ENCODE peak calls at places on chromosome 13, in four cellular contexts. Z, D, H and R are unnamed samples.

GRCh38 chr13:51153527-51153926 is 42.5 kb upstream of the C13orf42 start:
- DNase-seq in Z (no peak), D (no peak), H (no peak), R (no peak)

GRCh38 chr13:30038884-30039283 is 188.5 kb upstream of the UBL3 start:
- DNase-seq in Z (no peak), D (no peak), H (no peak), R (peak)

GRCh38 chr13:110436276-110436675 is 125.2 kb downstream of the RAB20 start:
- DNase-seq in H (no peak), Z (no peak), D (no peak), R (no peak)

GRCh38 chr13:94987869-94988268 is 275.5 kb upstream of the SOX21 start:
- DNase-seq in D (no peak), Z (no peak), H (no peak), R (no peak)

GRCh38 chr13:113430378-113431110 is 22.7 kb downstream of the ADPRHL1 start:
- DNase-seq in Z (no peak), D (no peak), H (no peak), R (no peak)

GRCh38 chr13:28584873-28585317 is 74.0 kb upstream of the POMP start:
- DNase-seq in D (no peak), H (peak), Z (no peak), R (peak)

GRCh38 chr13:50188696-50189095 is 173.5 kb downstream of the KCNRG start:
- DNase-seq in H (no peak), Z (no peak), D (no peak), R (no peak)

GRCh38 chr13:26707122-26708006 is 53.2 kb downstream of the GPR12 start:
- DNase-seq in Z (peak), H (peak), D (peak), R (peak)

GRCh38 chr13:112740502-112741131 is 50.8 kb downstream of the ATP11A start:
- DNase-seq in Z (no peak), H (peak), D (peak), R (peak)

GRCh38 chr13:103291693-103292572 is 225.7 kb upstream of the SLC10A2 start:
- DNase-seq in H (no peak), Z (no peak), D (no peak), R (no peak)